ENCODE peak calls at places on chromosomes 16 and 17, in five cellular contexts. C is mucosa of descending colon, P is choroid plexus epithelial cell, K is kidney, J is progenitor cell of endocrine pancreas. S is an unnamed sample.

GRCh38 chr17:62875296-62875695 is 67.2 kb upstream of the MARCHF10 start:
- DNase-seq in J (no peak), P (no peak), K (no peak), C (no peak), S (no peak)

GRCh38 chr16:11793840-11794239 is 3.2 kb downstream of the ZC3H7A start:
- DNase-seq in K (no peak), P (peak; percentile 56), J (no peak), C (no peak), S (no peak)

GRCh38 chr16:55136356-55136755 is 187.6 kb upstream of the IRX6 start:
- DNase-seq in P (no peak), J (no peak), K (no peak), C (no peak), S (no peak)

GRCh38 chr17:32160526-32160925 is 18.2 kb downstream of the RHOT1 start:
- DNase-seq in P (no peak), C (no peak), J (no peak), K (no peak), S (no peak)

GRCh38 chr17:48162946-48163506 is 55.5 kb downstream of the SNX11 start:
- DNase-seq in C (peak; percentile 37), P (peak; percentile 22), K (no peak), J (no peak), S (no peak)

GRCh38 chr17:48541574-48542113 is 3.3 kb downstream of the HOXB2 start:
- DNase-seq in P (no peak), J (no peak), K (peak; percentile 90), C (peak; percentile 47), S (no peak)

GRCh38 chr16:2854700-2855309 is 3.2 kb downstream of the PRSS22 start:
- DNase-seq in P (no peak), K (no peak), J (no peak), C (no peak), S (no peak)

GRCh38 chr17:50498021-50498874 is 10.0 kb upstream of the MYCBPAP start:
- DNase-seq in C (no peak), J (no peak), K (peak; percentile 52), P (no peak), S (no peak)

GRCh38 chr17:17712268-17712924 is 31.1 kb downstream of the RAI1 start:
- DNase-seq in P (peak; percentile 91), C (no peak), J (no peak), K (no peak), S (peak; percentile 89)

GRCh38 chr17:75032896-75033294 is 13.9 kb downstream of the ATP5PD start:
- DNase-seq in C (peak; percentile 37), P (peak; percentile 5), K (peak; percentile 77), J (no peak), S (no peak)

GRCh38 chr17:45137561-45138305 is 2.2 kb downstream of the ACBD4 start:
- DNase-seq in K (peak; percentile 63), C (peak; percentile 73), J (no peak), P (no peak), S (no peak)

GRCh38 chr16:58732545-58733247 is 1.4 kb downstream of the GOT2 start:
- DNase-seq in J (no peak), C (no peak), K (no peak), P (peak; percentile 51), S (no peak)

GRCh38 chr16:29940656-29941055 is 14.6 kb upstream of the KCTD13 start:
- DNase-seq in C (no peak), P (no peak), K (no peak), J (no peak), S (no peak)

GRCh38 chr17:586920-587319 is 127.7 kb downstream of the VPS53 start:
- DNase-seq in C (no peak), P (no peak), K (no peak), J (no peak), S (no peak)

GRCh38 chr16:30903002-30903401 is 6.6 kb downstream of the CTF1 start:
- DNase-seq in K (no peak), P (no peak), C (no peak), J (no peak), S (no peak)

GRCh38 chr17:930258-930657 is 49.3 kb downstream of the NXN start:
- DNase-seq in J (no peak), C (no peak), K (peak; percentile 15), P (no peak), S (no peak)

GRCh38 chr17:6456914-6457687 is 12.8 kb downstream of the PIMREG start:
- DNase-seq in J (no peak), P (peak; percentile 54), C (peak; percentile 35), K (peak; percentile 90), S (no peak)

GRCh38 chr17:31079731-31080130 is 15.0 kb upstream of the NF1 start:
- DNase-seq in K (no peak), J (no peak), C (no peak), P (no peak), S (no peak)

GRCh38 chr17:41367426-41368075 is 2.1 kb downstream of the KRT33B start:
- DNase-seq in J (no peak), C (no peak), P (peak; percentile 50), K (no peak), S (no peak)

GRCh38 chr17:78128616-78129384 is at the start of gene TMC6:
- DNase-seq in C (peak; percentile 78), K (peak; percentile 95), J (peak; percentile 66), P (no peak), S (peak; percentile 47)
- TF ChIP-seq CTCF in C (no peak), K (no peak), J (no peak), P (no peak), S (no peak)

GRCh38 chr16:28146536-28146935 is 65.2 kb downstream of the XPO6 start:
- DNase-seq in P (no peak), C (no peak), J (no peak), K (no peak), S (no peak)

GRCh38 chr16:28139530-28139929 is 72.2 kb downstream of the XPO6 start:
- DNase-seq in J (no peak), P (no peak), C (no peak), K (no peak), S (no peak)

GRCh38 chr16:28136751-28137434 is 73.4 kb upstream of the GSG1L start:
- DNase-seq in J (no peak), P (peak; percentile 36), K (no peak), C (no peak), S (no peak)

DNA sequence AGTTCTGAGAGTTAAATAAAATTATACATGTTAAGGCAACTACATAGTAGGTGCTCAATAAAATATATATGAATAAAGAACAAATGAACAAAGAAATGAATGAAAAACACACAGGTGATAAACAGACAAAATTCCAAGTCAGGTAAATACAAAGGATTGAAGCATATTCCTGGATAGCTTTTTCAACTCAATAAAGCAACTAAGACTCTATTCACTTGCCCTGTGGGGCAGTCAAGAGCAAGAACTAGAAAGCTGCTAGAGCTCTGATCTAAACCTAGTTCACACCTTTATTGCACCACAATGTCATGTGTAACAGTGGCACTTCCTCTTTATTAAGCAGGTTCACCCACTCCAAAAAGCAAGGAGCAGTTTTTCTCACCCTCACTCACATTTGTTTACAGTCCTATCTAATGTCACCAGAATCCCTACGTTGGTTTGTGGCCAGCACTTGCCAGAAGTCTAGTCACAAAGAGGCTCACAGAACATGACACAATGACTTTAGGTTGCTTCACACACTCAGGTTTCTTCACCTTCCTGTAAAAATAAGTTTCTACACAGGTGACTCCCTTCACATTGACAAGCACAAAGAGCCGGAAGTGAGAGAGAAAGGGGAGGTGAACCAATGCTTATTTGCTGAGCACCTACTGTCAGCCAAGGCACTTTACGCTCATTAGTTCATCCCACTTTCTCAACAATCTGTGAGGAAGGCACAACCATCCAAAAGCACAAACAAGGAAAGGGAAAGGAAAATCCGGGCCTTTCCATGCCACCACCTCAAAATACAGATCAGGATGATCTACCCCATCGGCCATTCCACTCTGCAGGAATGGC is 70.8 kb downstream of the XPO6 start:
- DNase-seq in P (no peak), J (no peak), K (no peak), C (peak; percentile 43), S (peak; percentile 83)
- TF ChIP-seq CTCF in P (peak; percentile 4), J (no peak), K (no peak), C (no peak), S (no peak)

GRCh38 chr16:72963921-72964320 is 84.0 kb downstream of the ZFHX3 start:
- DNase-seq in P (peak; percentile 7), C (no peak), J (no peak), K (no peak), S (no peak)
- TF ChIP-seq CTCF in P (no peak), C (no peak), J (no peak), K (no peak), S (no peak)

GRCh38 chr17:38453951-38454421 is 25.7 kb downstream of the ARHGAP23 start:
- DNase-seq in J (no peak), P (no peak), C (no peak), K (no peak), S (no peak)
- TF ChIP-seq CTCF in J (no peak), P (no peak), C (no peak), K (no peak), S (no peak)

DNA sequence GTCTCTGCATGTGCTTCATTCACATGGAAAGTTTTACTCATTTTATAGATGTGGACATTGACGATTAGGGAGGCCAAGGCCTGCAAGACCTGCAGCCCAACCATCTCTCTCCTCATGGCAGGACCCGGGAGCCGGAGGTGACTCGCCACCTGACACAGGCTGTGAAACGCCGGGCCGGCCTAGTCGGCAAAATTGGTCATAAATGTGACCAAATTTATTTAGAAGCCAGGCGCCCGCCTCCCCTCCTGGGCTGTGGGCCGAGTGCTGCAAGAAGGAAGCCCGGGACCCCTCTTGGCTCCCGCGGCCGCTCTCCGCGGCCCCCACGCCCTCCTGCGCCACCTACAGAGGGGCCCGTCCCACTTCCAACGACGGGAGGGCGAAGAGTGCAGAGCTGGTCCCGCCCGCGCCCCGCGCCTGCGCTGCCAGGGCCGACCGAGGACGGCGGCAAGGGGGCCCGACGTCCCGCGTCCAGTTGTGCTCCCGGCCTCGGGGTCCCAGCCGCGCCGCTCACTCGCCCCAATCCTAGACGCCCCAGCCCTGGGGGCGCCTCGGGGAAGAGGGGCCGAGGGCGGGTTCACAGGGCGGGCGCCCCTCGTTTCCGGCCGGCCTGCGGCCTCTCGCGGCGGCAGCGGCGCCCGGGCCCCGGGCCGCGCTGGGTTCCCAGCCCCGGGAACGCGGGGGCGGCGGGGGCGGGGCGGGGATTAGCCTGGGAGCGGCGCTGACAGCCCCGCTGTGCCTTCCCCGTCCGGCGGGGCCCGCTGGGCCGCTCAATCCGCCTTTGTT is 47.5 kb downstream of the WNT3 start:
- DNase-seq in K (peak; percentile 79), P (peak; percentile 30), J (peak; percentile 42), C (peak; percentile 51), S (no peak)
- TF ChIP-seq CTCF in K (no peak), P (peak; percentile 10), J (peak; percentile 34), C (no peak), S (no peak)

GRCh38 chr17:82350182-82351030 is 8.6 kb upstream of the TEX19 start:
- DNase-seq in C (no peak), J (no peak), P (no peak), K (no peak), S (no peak)
- TF ChIP-seq CTCF in C (no peak), J (no peak), P (no peak), K (no peak), S (no peak)